ENCODE peak calls at places on chromosomes 5 and 9, in five cellular contexts. One of them, this sample, is unnamed.
A peak's percentile ranks its signal among the peaks of the same experiment; 100 is the strongest.

GRCh38 chr9:124220551-124221451 is 36.9 kb upstream of the NEK6 start:
- DNase-seq in mesendoderm: peak; percentile 16
- DNase-seq in cerebellum: no peak
- DNase-seq in tibial artery: peak; percentile 73
- DNase-seq in Right ventricle myocardium superior: no peak
- DNase-seq in this sample: no peak

GRCh38 chr5:1437452-1437851 is 7.8 kb downstream of the SLC6A3 start:
- DNase-seq in mesendoderm: peak; percentile 58
- DNase-seq in cerebellum: no peak
- DNase-seq in tibial artery: peak; percentile 32
- DNase-seq in Right ventricle myocardium superior: no peak
- DNase-seq in this sample: no peak

GRCh38 chr5:150358261-150359095 is 981 bp downstream of the TCOF1 start:
- DNase-seq in mesendoderm: peak; percentile 57
- DNase-seq in cerebellum: no peak
- DNase-seq in tibial artery: no peak
- DNase-seq in Right ventricle myocardium superior: no peak
- DNase-seq in this sample: no peak

GRCh38 chr9:131543141-131543540 is 2.2 kb upstream of the PRRT1B start:
- DNase-seq in mesendoderm: peak; percentile 57
- DNase-seq in cerebellum: no peak
- DNase-seq in tibial artery: no peak
- DNase-seq in Right ventricle myocardium superior: no peak
- DNase-seq in this sample: no peak

GRCh38 chr9:19464061-19464763 is 55.4 kb downstream of the ACER2 start:
- DNase-seq in mesendoderm: no peak
- DNase-seq in cerebellum: no peak
- DNase-seq in tibial artery: no peak
- DNase-seq in Right ventricle myocardium superior: no peak
- DNase-seq in this sample: no peak

GRCh38 chr5:31581498-31582099 is 49.5 kb downstream of the C5orf22 start:
- DNase-seq in mesendoderm: peak; percentile 31
- DNase-seq in cerebellum: peak; percentile 33
- DNase-seq in tibial artery: no peak
- DNase-seq in Right ventricle myocardium superior: no peak
- DNase-seq in this sample: no peak

GRCh38 chr5:77337716-77338115 is 127.2 kb downstream of the PDE8B start:
- DNase-seq in mesendoderm: peak; percentile 19
- DNase-seq in cerebellum: no peak
- DNase-seq in tibial artery: no peak
- DNase-seq in Right ventricle myocardium superior: no peak
- DNase-seq in this sample: no peak

GRCh38 chr9:129141066-129142041 is 30.1 kb downstream of the PTPA start:
- DNase-seq in mesendoderm: no peak
- DNase-seq in cerebellum: peak; percentile 48
- DNase-seq in tibial artery: peak; percentile 91
- DNase-seq in Right ventricle myocardium superior: peak; percentile 73
- DNase-seq in this sample: no peak

GRCh38 chr5:154516475-154516874 is 38.4 kb upstream of the HAND1 start:
- DNase-seq in mesendoderm: peak; percentile 52
- DNase-seq in cerebellum: no peak
- DNase-seq in tibial artery: peak; percentile 24
- DNase-seq in Right ventricle myocardium superior: no peak
- DNase-seq in this sample: no peak

GRCh38 chr9:38680827-38681226 is 39.1 kb downstream of the FAM240B start:
- DNase-seq in mesendoderm: no peak
- DNase-seq in cerebellum: no peak
- DNase-seq in tibial artery: no peak
- DNase-seq in Right ventricle myocardium superior: no peak
- DNase-seq in this sample: no peak

GRCh38 chr5:135353952-135354721 is 44.9 kb downstream of the MACROH2A1 start:
- DNase-seq in mesendoderm: no peak
- DNase-seq in cerebellum: peak; percentile 73
- DNase-seq in tibial artery: no peak
- DNase-seq in Right ventricle myocardium superior: no peak
- DNase-seq in this sample: no peak

GRCh38 chr5:43298459-43298858 is 14.8 kb downstream of the HMGCS1 start:
- DNase-seq in mesendoderm: no peak
- DNase-seq in cerebellum: no peak
- DNase-seq in tibial artery: no peak
- DNase-seq in Right ventricle myocardium superior: no peak
- DNase-seq in this sample: no peak

GRCh38 chr9:129482521-129483466 is 138.1 kb downstream of the C9orf50 start:
- DNase-seq in mesendoderm: peak; percentile 89
- DNase-seq in cerebellum: peak; percentile 88
- DNase-seq in tibial artery: peak; percentile 96
- DNase-seq in Right ventricle myocardium superior: peak; percentile 91
- DNase-seq in this sample: no peak

GRCh38 chr5:891837-892389 is 688 bp downstream of the BRD9 start:
- DNase-seq in mesendoderm: peak; percentile 7
- DNase-seq in cerebellum: no peak
- DNase-seq in tibial artery: no peak
- DNase-seq in Right ventricle myocardium superior: no peak
- DNase-seq in this sample: no peak

GRCh38 chr9:111056554-111056953 is 18.3 kb upstream of the LPAR1 start:
- DNase-seq in mesendoderm: no peak
- DNase-seq in cerebellum: no peak
- DNase-seq in tibial artery: no peak
- DNase-seq in Right ventricle myocardium superior: no peak
- DNase-seq in this sample: no peak

GRCh38 chr9:124437086-124437485 is 13.2 kb upstream of the ADGRD2 start:
- DNase-seq in mesendoderm: no peak
- DNase-seq in cerebellum: no peak
- DNase-seq in tibial artery: peak; percentile 11
- DNase-seq in Right ventricle myocardium superior: no peak
- DNase-seq in this sample: no peak

GRCh38 chr5:109426075-109426474 is 16.3 kb upstream of the PJA2 start:
- DNase-seq in mesendoderm: no peak
- DNase-seq in cerebellum: no peak
- DNase-seq in tibial artery: no peak
- DNase-seq in Right ventricle myocardium superior: no peak
- DNase-seq in this sample: no peak

GRCh38 chr9:110370316-110370715 is 32.7 kb upstream of the TXNDC8 start:
- DNase-seq in mesendoderm: no peak
- DNase-seq in cerebellum: no peak
- DNase-seq in tibial artery: no peak
- DNase-seq in Right ventricle myocardium superior: no peak
- DNase-seq in this sample: no peak

GRCh38 chr9:136151848-136152542 is 33.3 kb upstream of the TMEM250 start:
- DNase-seq in mesendoderm: no peak
- DNase-seq in cerebellum: no peak
- DNase-seq in tibial artery: no peak
- DNase-seq in Right ventricle myocardium superior: peak; percentile 8
- DNase-seq in this sample: no peak

GRCh38 chr9:113999256-114000062 is 78.6 kb downstream of the AMBP start:
- DNase-seq in mesendoderm: no peak
- DNase-seq in cerebellum: peak; percentile 56
- DNase-seq in tibial artery: no peak
- DNase-seq in Right ventricle myocardium superior: no peak
- DNase-seq in this sample: no peak

GRCh38 chr9:94259077-94259847 is at the start of gene ZNF169:
- DNase-seq in mesendoderm: peak; percentile 95
- DNase-seq in cerebellum: peak; percentile 85
- DNase-seq in tibial artery: peak; percentile 93
- DNase-seq in Right ventricle myocardium superior: peak; percentile 96
- DNase-seq in this sample: peak; percentile 45

GRCh38 chr9:109031241-109031640 is 17.9 kb upstream of the CTNNAL1 start:
- DNase-seq in mesendoderm: no peak
- DNase-seq in cerebellum: no peak
- DNase-seq in tibial artery: no peak
- DNase-seq in Right ventricle myocardium superior: no peak
- DNase-seq in this sample: no peak

GRCh38 chr9:125317704-125318103 is 56.1 kb downstream of the GAPVD1 start:
- DNase-seq in mesendoderm: no peak
- DNase-seq in cerebellum: no peak
- DNase-seq in tibial artery: no peak
- DNase-seq in Right ventricle myocardium superior: no peak
- DNase-seq in this sample: no peak

GRCh38 chr5:1930880-1931589 is 48.3 kb upstream of the IRX4 start:
- DNase-seq in mesendoderm: peak; percentile 67
- DNase-seq in cerebellum: peak; percentile 13
- DNase-seq in tibial artery: peak; percentile 70
- DNase-seq in Right ventricle myocardium superior: peak; percentile 62
- DNase-seq in this sample: no peak

GRCh38 chr5:59340637-59341036 is 552.9 kb downstream of the PDE4D start:
- DNase-seq in mesendoderm: no peak
- DNase-seq in cerebellum: no peak
- DNase-seq in tibial artery: no peak
- DNase-seq in Right ventricle myocardium superior: no peak
- DNase-seq in this sample: no peak

This sample was measured in SIG-M5.